ENCODE peak calls at places on chromosomes 12 and 14, in eight cellular contexts. One of them, this sample, is unnamed.

GRCh38 chr12:8087666-8088065 is 5.6 kb downstream of the NECAP1 start:
- DNase-seq in NCI-H774: no peak
- DNase-seq in stimulated activated CD4-positive, alpha-beta T cell treated with anti-CD3 and anti-CD28 coated beads, Interleukin-1b, Interleukin-23, amount 100 ng/mL, for 48 hours: no peak
- DNase-seq in D341Med: no peak
- DNase-seq in midbrain: no peak
- DNase-seq in activated CD8-positive, alpha-beta memory T cell treated with anti-CD3 and anti-CD28 coated beads, Interleukin-2, amount 50 U/mL, for 4 hours: no peak
- DNase-seq in dorsolateral prefrontal cortex: no peak
- DNase-seq in amygdala: no peak
- DNase-seq in this sample: no peak

GRCh38 chr12:113781415-113782198 is 184.5 kb downstream of the RBM19 start:
- DNase-seq in NCI-H774: no peak
- DNase-seq in stimulated activated CD4-positive, alpha-beta T cell treated with anti-CD3 and anti-CD28 coated beads, Interleukin-1b, Interleukin-23, amount 100 ng/mL, for 48 hours: no peak
- DNase-seq in D341Med: no peak
- DNase-seq in midbrain: no peak
- DNase-seq in activated CD8-positive, alpha-beta memory T cell treated with anti-CD3 and anti-CD28 coated beads, Interleukin-2, amount 50 U/mL, for 4 hours: no peak
- DNase-seq in dorsolateral prefrontal cortex: no peak
- DNase-seq in amygdala: no peak
- DNase-seq in this sample: no peak

GRCh38 chr14:34227834-34228662 is 234.0 kb downstream of the SPTSSA start:
- DNase-seq in NCI-H774: peak; percentile 75
- DNase-seq in stimulated activated CD4-positive, alpha-beta T cell treated with anti-CD3 and anti-CD28 coated beads, Interleukin-1b, Interleukin-23, amount 100 ng/mL, for 48 hours: peak; percentile 42
- DNase-seq in D341Med: peak; percentile 86
- DNase-seq in midbrain: peak; percentile 81
- DNase-seq in activated CD8-positive, alpha-beta memory T cell treated with anti-CD3 and anti-CD28 coated beads, Interleukin-2, amount 50 U/mL, for 4 hours: peak; percentile 34
- DNase-seq in dorsolateral prefrontal cortex: peak; percentile 74
- DNase-seq in amygdala: peak; percentile 49
- DNase-seq in this sample: peak; percentile 87

GRCh38 chr14:73143003-73143402 is 6.7 kb downstream of the PSEN1 start:
- DNase-seq in NCI-H774: no peak
- DNase-seq in stimulated activated CD4-positive, alpha-beta T cell treated with anti-CD3 and anti-CD28 coated beads, Interleukin-1b, Interleukin-23, amount 100 ng/mL, for 48 hours: no peak
- DNase-seq in D341Med: no peak
- DNase-seq in midbrain: peak; percentile 83
- DNase-seq in activated CD8-positive, alpha-beta memory T cell treated with anti-CD3 and anti-CD28 coated beads, Interleukin-2, amount 50 U/mL, for 4 hours: no peak
- DNase-seq in dorsolateral prefrontal cortex: no peak
- DNase-seq in amygdala: peak; percentile 78
- DNase-seq in this sample: no peak

GRCh38 chr12:10067259-10067658 is 31.5 kb downstream of the CLEC1A start:
- DNase-seq in NCI-H774: no peak
- DNase-seq in stimulated activated CD4-positive, alpha-beta T cell treated with anti-CD3 and anti-CD28 coated beads, Interleukin-1b, Interleukin-23, amount 100 ng/mL, for 48 hours: no peak
- DNase-seq in D341Med: no peak
- DNase-seq in midbrain: no peak
- DNase-seq in activated CD8-positive, alpha-beta memory T cell treated with anti-CD3 and anti-CD28 coated beads, Interleukin-2, amount 50 U/mL, for 4 hours: no peak
- DNase-seq in dorsolateral prefrontal cortex: no peak
- DNase-seq in amygdala: no peak
- DNase-seq in this sample: no peak

GRCh38 chr12:120216742-120217595 is 16.1 kb upstream of the RPLP0 start:
- DNase-seq in NCI-H774: no peak
- DNase-seq in stimulated activated CD4-positive, alpha-beta T cell treated with anti-CD3 and anti-CD28 coated beads, Interleukin-1b, Interleukin-23, amount 100 ng/mL, for 48 hours: no peak
- DNase-seq in D341Med: peak; percentile 36
- DNase-seq in midbrain: no peak
- DNase-seq in activated CD8-positive, alpha-beta memory T cell treated with anti-CD3 and anti-CD28 coated beads, Interleukin-2, amount 50 U/mL, for 4 hours: no peak
- DNase-seq in dorsolateral prefrontal cortex: peak; percentile 58
- DNase-seq in amygdala: no peak
- DNase-seq in this sample: no peak

GRCh38 chr14:54312166-54312801 is 84.5 kb upstream of the CDKN3 start:
- DNase-seq in NCI-H774: no peak
- DNase-seq in stimulated activated CD4-positive, alpha-beta T cell treated with anti-CD3 and anti-CD28 coated beads, Interleukin-1b, Interleukin-23, amount 100 ng/mL, for 48 hours: no peak
- DNase-seq in D341Med: no peak
- DNase-seq in midbrain: no peak
- DNase-seq in activated CD8-positive, alpha-beta memory T cell treated with anti-CD3 and anti-CD28 coated beads, Interleukin-2, amount 50 U/mL, for 4 hours: no peak
- DNase-seq in dorsolateral prefrontal cortex: no peak
- DNase-seq in amygdala: no peak
- DNase-seq in this sample: no peak

GRCh38 chr14:94461526-94462218 is 9.1 kb upstream of the SERPINA11 start:
- DNase-seq in NCI-H774: no peak
- DNase-seq in stimulated activated CD4-positive, alpha-beta T cell treated with anti-CD3 and anti-CD28 coated beads, Interleukin-1b, Interleukin-23, amount 100 ng/mL, for 48 hours: no peak
- DNase-seq in D341Med: no peak
- DNase-seq in midbrain: no peak
- DNase-seq in activated CD8-positive, alpha-beta memory T cell treated with anti-CD3 and anti-CD28 coated beads, Interleukin-2, amount 50 U/mL, for 4 hours: no peak
- DNase-seq in dorsolateral prefrontal cortex: no peak
- DNase-seq in amygdala: no peak
- DNase-seq in this sample: no peak